ENCODE peak calls at places on chromosome 22, in ten cellular contexts. Y is nephron progenitor cell; G is epithelial cell of esophagus; P is SK-N-SH; O is testis; L is A172; S is left ventricle myocardium superior; U is foreskin fibroblast; I is NCI-H1092 treated with DMSO at 0.1 percent for 48 hours; A is stimulated activated CD4-positive, alpha-beta T cell treated with anti-CD3 and anti-CD28 coated beads, Interleukin-4, amount 100 ng/mL, for 48 hours. E is an unnamed sample.

GRCh38 chr22:49269371-49269770 is 558.3 kb downstream of the BRD1 start:
- DNase-seq in S (no peak), G (no peak), U (no peak), I (no peak), A (no peak), L (no peak), Y (no peak), P (no peak), O (no peak), E (no peak)

GRCh38 chr22:36493690-36494110 is 12.3 kb upstream of the TXN2 start:
- DNase-seq in Y (no peak), O (peak; percentile 28), L (peak; percentile 22), I (no peak), A (no peak), S (peak; percentile 54), P (no peak), G (no peak), U (no peak), E (no peak)

GRCh38 chr22:44211256-44211945 is 30.7 kb downstream of the PARVG start:
- DNase-seq in O (no peak), G (no peak), I (no peak), Y (no peak), U (no peak), L (no peak), A (no peak), P (no peak), S (no peak), E (no peak)

GRCh38 chr22:50262460-50262911 is 1.0 kb upstream of the MAPK12 start:
- DNase-seq in U (peak; percentile 40), S (no peak), Y (no peak), I (no peak), G (peak; percentile 64), O (no peak), L (peak; percentile 66), P (no peak), A (no peak), E (peak; percentile 60)

GRCh38 chr22:45952553-45952952 is 24.4 kb downstream of the WNT7B start:
- DNase-seq in P (no peak), L (no peak), S (no peak), Y (no peak), G (no peak), O (no peak), U (no peak), A (no peak), I (no peak), E (no peak)

GRCh38 chr22:20299736-20300136 is 20.1 kb downstream of the DGCR6L start:
- DNase-seq in P (no peak), S (peak; percentile 64), I (no peak), O (peak; percentile 51), Y (no peak), U (peak; percentile 68), L (no peak), G (peak; percentile 46), A (no peak), E (no peak)

GRCh38 chr22:23888615-23889401 is 5.4 kb upstream of the MIF start:
- DNase-seq in Y (no peak), L (peak; percentile 17), O (no peak), U (peak; percentile 56), S (no peak), I (no peak), P (peak; percentile 55), A (no peak), G (no peak), E (no peak)

GRCh38 chr22:43631846-43632245 is 180.3 kb downstream of the EFCAB6 start:
- DNase-seq in P (no peak), S (no peak), G (no peak), L (no peak), A (no peak), U (no peak), O (no peak), I (no peak), Y (no peak), E (no peak)

GRCh38 chr22:49464024-49464423 is 363.6 kb downstream of the BRD1 start:
- DNase-seq in I (no peak), P (no peak), Y (no peak), O (no peak), S (no peak), L (no peak), A (no peak), G (no peak), U (no peak), E (no peak)

GRCh38 chr22:36163497-36163896 is 2.9 kb upstream of the APOL3 start:
- DNase-seq in O (no peak), S (no peak), Y (no peak), P (no peak), U (no peak), L (no peak), A (no peak), G (no peak), I (no peak), E (no peak)

GRCh38 chr22:48959496-48959895 is 868.2 kb downstream of the BRD1 start:
- DNase-seq in O (peak; percentile 7), S (no peak), G (no peak), P (no peak), I (no peak), Y (no peak), A (no peak), L (no peak), U (no peak), E (no peak)

GRCh38 chr22:27748355-27749168 is 53.0 kb downstream of the MN1 start:
- DNase-seq in O (peak; percentile 34), S (no peak), P (no peak), A (no peak), L (peak; percentile 37), I (no peak), U (peak; percentile 59), Y (no peak), G (peak; percentile 81), E (peak; percentile 42)

GRCh38 chr22:43823353-43823908 is 11.3 kb upstream of the EFCAB6 start:
- DNase-seq in U (no peak), S (no peak), I (peak; percentile 25), G (peak; percentile 48), Y (no peak), P (no peak), O (no peak), L (no peak), A (no peak), E (no peak)

GRCh38 chr22:20226760-20227350 is 41.3 kb downstream of the RTN4R start:
- DNase-seq in U (no peak), A (no peak), G (no peak), P (no peak), O (no peak), S (no peak), L (no peak), I (no peak), Y (no peak), E (no peak)

GRCh38 chr22:27335102-27335660 is 466.4 kb downstream of the MN1 start:
- DNase-seq in G (no peak), S (no peak), L (no peak), P (no peak), A (no peak), I (no peak), O (no peak), U (no peak), Y (no peak), E (no peak)

GRCh38 chr22:38755155-38755910 is 465 bp downstream of the SUN2 start:
- DNase-seq in O (peak; percentile 90), Y (peak; percentile 72), P (peak; percentile 80), I (peak; percentile 44), S (peak; percentile 96), A (peak; percentile 33), L (peak; percentile 63), U (peak; percentile 95), G (peak; percentile 35), E (peak; percentile 73)

GRCh38 chr22:33332538-33332937 is 274.4 kb upstream of the SYN3 start:
- DNase-seq in I (peak; percentile 82), A (no peak), S (no peak), Y (no peak), G (no peak), L (no peak), O (no peak), P (no peak), U (no peak), E (no peak)

GRCh38 chr22:40603088-40603605 is 33.4 kb downstream of the MRTFA start:
- DNase-seq in S (no peak), U (peak; percentile 73), A (no peak), I (no peak), L (peak; percentile 52), P (no peak), Y (no peak), G (peak; percentile 73), O (no peak), E (peak; percentile 37)

GRCh38 chr22:37338539-37339246 is 56.4 kb downstream of the CYTH4 start:
- DNase-seq in P (no peak), I (no peak), L (no peak), G (no peak), S (no peak), Y (no peak), A (no peak), U (no peak), O (no peak), E (no peak)

GRCh38 chr22:36417281-36417686 is 29.5 kb upstream of the MYH9 start:
- DNase-seq in P (no peak), A (no peak), Y (no peak), I (no peak), O (no peak), L (peak; percentile 69), U (peak; percentile 82), S (no peak), G (peak; percentile 99), E (peak; percentile 44)

GRCh38 chr22:26524870-26525269 is 12.6 kb upstream of the TFIP11 start:
- DNase-seq in L (no peak), G (no peak), O (no peak), S (no peak), I (no peak), U (no peak), P (no peak), A (no peak), Y (no peak), E (no peak)

GRCh38 chr22:38657248-38657909 is 941 bp downstream of the CBY1 start:
- DNase-seq in A (peak; percentile 28), P (peak; percentile 31), G (peak; percentile 44), Y (peak; percentile 28), U (peak; percentile 42), S (no peak), I (no peak), O (peak; percentile 43), L (no peak), E (peak; percentile 28)

GRCh38 chr22:39097098-39098020 is at the start of gene APOBEC3H:
- DNase-seq in L (peak; percentile 22), S (peak; percentile 33), Y (no peak), I (no peak), A (no peak), P (no peak), G (peak; percentile 75), U (peak; percentile 45), O (peak; percentile 57), E (peak; percentile 45)

GRCh38 chr22:26552466-26552865 is 37.5 kb downstream of the TPST2 start:
- DNase-seq in O (no peak), A (no peak), G (no peak), P (no peak), I (no peak), Y (no peak), L (no peak), S (no peak), U (no peak), E (no peak)

GRCh38 chr22:38824587-38824986 is 19.2 kb downstream of the NPTXR start:
- DNase-seq in A (peak; percentile 28), L (peak; percentile 56), Y (peak; percentile 90), I (no peak), O (peak; percentile 72), U (peak; percentile 89), G (peak; percentile 75), S (peak; percentile 65), P (no peak), E (peak; percentile 34)

GRCh38 chr22:18156878-18157713 is 7.1 kb downstream of the USP18 start:
- DNase-seq in Y (peak; percentile 79), L (peak; percentile 91), U (peak; percentile 95), S (peak; percentile 71), A (peak; percentile 65), G (peak; percentile 88), O (peak; percentile 86), I (peak; percentile 67), P (peak; percentile 83), E (peak; percentile 55)

GRCh38 chr22:16917144-16918003 is 90.6 kb downstream of the GAB4 start:
- DNase-seq in A (peak; percentile 49), S (peak; percentile 62), P (peak; percentile 53), G (peak; percentile 30), I (peak; percentile 73), Y (peak; percentile 47), L (peak; percentile 39), O (peak; percentile 79), U (peak; percentile 52), E (peak; percentile 46)

GRCh38 chr22:27115816-27116256 is 458.4 kb downstream of the MIAT start:
- DNase-seq in U (peak; percentile 71), L (peak; percentile 92), S (no peak), Y (no peak), A (no peak), O (no peak), I (no peak), P (no peak), G (peak; percentile 63), E (no peak)

E was measured in RWPE1.